ENCODE peak calls at places on chromosomes 3 and 15, in eight cellular contexts. G, I, W, Q, N, M, K and X are unnamed samples.

GRCh38 chr3:55826731-55827496 is 339.8 kb upstream of the WNT5A start:
- DNase-seq in W (no peak), I (no peak), N (no peak), M (no peak), G (peak), Q (no peak), K (no peak), X (no peak)

GRCh38 chr15:75307778-75308390 is 25.2 kb downstream of the GOLGA6D start:
- DNase-seq in K (peak), N (no peak), G (peak), Q (peak), M (no peak), W (peak), I (peak), X (no peak)

GRCh38 chr15:57415559-57415958 is 39.3 kb downstream of the CGNL1 start:
- DNase-seq in G (no peak), Q (no peak), I (no peak), N (no peak), M (no peak), K (no peak), W (no peak), X (no peak)

GRCh38 chr15:52021892-52022540 is 3.0 kb downstream of the MAPK6 start:
- DNase-seq in K (no peak), M (no peak), W (no peak), N (no peak), Q (no peak), I (no peak), G (no peak), X (no peak)

GRCh38 chr3:179100652-179101051 is 29.0 kb upstream of the ZMAT3 start:
- DNase-seq in I (peak), W (no peak), N (no peak), K (no peak), M (no peak), Q (no peak), G (peak), X (no peak)

GRCh38 chr3:193132923-193133463 is 108.0 kb upstream of the PLAAT1 start:
- DNase-seq in M (no peak), Q (no peak), G (no peak), I (no peak), W (no peak), N (no peak), K (no peak), X (no peak)

GRCh38 chr3:29514912-29515311 is 234.0 kb downstream of the RBMS3 start:
- DNase-seq in N (no peak), Q (no peak), K (no peak), M (no peak), G (no peak), I (no peak), W (no peak), X (no peak)

GRCh38 chr15:67543348-67543718 is 830 bp downstream of the MAP2K5 start:
- DNase-seq in I (no peak), K (no peak), G (peak), M (no peak), N (no peak), W (no peak), Q (peak), X (no peak)

GRCh38 chr3:30232142-30232541 is 374.3 kb upstream of the TGFBR2 start:
- DNase-seq in N (no peak), I (no peak), Q (no peak), K (no peak), G (no peak), W (no peak), M (no peak), X (no peak)

GRCh38 chr15:40471778-40472130 is 970 bp downstream of the CHST14 start:
- DNase-seq in G (no peak), Q (no peak), W (peak), M (peak), I (no peak), K (peak), N (no peak), X (no peak)

GRCh38 chr3:189625071-189625470 is 6.1 kb upstream of the TP63 start:
- DNase-seq in G (no peak), N (no peak), K (no peak), M (no peak), I (no peak), Q (no peak), W (no peak), X (no peak)

GRCh38 chr15:72536506-72536905 is 62.4 kb downstream of the ARIH1 start:
- DNase-seq in K (no peak), Q (no peak), N (no peak), M (no peak), G (no peak), W (no peak), I (no peak), X (no peak)

GRCh38 chr15:29126821-29127461 is 142.7 kb downstream of the NSMCE3 start:
- DNase-seq in N (peak), Q (peak), M (peak), G (no peak), K (no peak), I (no peak), W (peak), X (no peak)

GRCh38 chr3:161674402-161674801 is 177.8 kb downstream of the OTOL1 start:
- DNase-seq in M (no peak), Q (peak), N (no peak), K (no peak), I (no peak), W (no peak), G (no peak), X (no peak)

GRCh38 chr15:22893081-22893480 is 54.6 kb downstream of the NIPA2 start:
- DNase-seq in Q (no peak), N (no peak), W (no peak), K (no peak), M (no peak), I (no peak), G (no peak), X (no peak)

GRCh38 chr3:165895919-165896318 is 58.7 kb upstream of the BCHE start:
- DNase-seq in N (no peak), W (peak), M (no peak), K (peak), Q (peak), I (peak), G (no peak), X (no peak)

GRCh38 chr3:111582114-111582461 is 13.1 kb downstream of the ZBED2 start:
- DNase-seq in Q (no peak), K (no peak), G (peak), W (no peak), N (no peak), I (peak), M (no peak), X (no peak)

GRCh38 chr3:181726351-181727121 is 14.8 kb downstream of the SOX2 start:
- DNase-seq in G (peak), M (no peak), W (peak), K (peak), Q (no peak), I (no peak), N (no peak), X (no peak)

GRCh38 chr3:148847351-148847750 is 17.7 kb upstream of the CPA3 start:
- DNase-seq in M (no peak), N (no peak), I (no peak), K (no peak), Q (no peak), G (no peak), W (no peak), X (no peak)

GRCh38 chr3:152316318-152316717 is 47.6 kb downstream of the MBNL1 start:
- DNase-seq in Q (no peak), M (no peak), G (no peak), K (no peak), W (no peak), N (no peak), I (no peak), X (no peak)

GRCh38 chr3:22360197-22360596 is 609.2 kb upstream of the ZNF385D start:
- DNase-seq in I (no peak), W (no peak), G (no peak), N (no peak), M (no peak), Q (no peak), K (no peak), X (no peak)

GRCh38 chr15:28969511-28970085 is 83.8 kb downstream of the APBA2 start:
- DNase-seq in W (no peak), K (no peak), G (no peak), M (no peak), N (peak), Q (no peak), I (no peak), X (no peak)

GRCh38 chr3:64440498-64440897 is 215.2 kb upstream of the PRICKLE2 start:
- DNase-seq in I (peak), G (peak), Q (no peak), N (no peak), M (no peak), W (no peak), K (no peak), X (no peak)

GRCh38 chr3:197970588-197970987 is 10.6 kb downstream of the LMLN start:
- DNase-seq in W (no peak), N (no peak), I (no peak), Q (no peak), G (no peak), K (no peak), M (no peak), X (no peak)

GRCh38 chr3:114213669-114214541 is 23.5 kb downstream of the ZNF80 start:
- DNase-seq in W (peak), K (peak), I (peak), N (no peak), Q (peak), G (peak), M (peak), X (peak)

GRCh38 chr15:90001062-90001682 is at the start of gene ZNF710:
- DNase-seq in N (peak), K (peak), I (peak), G (no peak), Q (peak), W (peak), M (peak), X (no peak)

GRCh38 chr15:78004919-78005634 is 72.4 kb downstream of the TBC1D2B start:
- DNase-seq in G (no peak), N (no peak), K (no peak), I (peak), W (no peak), Q (peak), M (peak), X (no peak)

GRCh38 chr3:193970773-193971206 is 165.2 kb upstream of the HES1 start:
- DNase-seq in Q (no peak), K (peak), I (no peak), G (no peak), N (no peak), W (no peak), M (no peak), X (no peak)

GRCh38 chr3:39519554-39519953 is 52.1 kb downstream of the MOBP start:
- DNase-seq in M (no peak), I (no peak), G (no peak), W (no peak), Q (no peak), N (no peak), K (no peak), X (no peak)

GRCh38 chr3:107184375-107184774 is 192.9 kb upstream of the CCDC54 start:
- DNase-seq in K (no peak), M (no peak), N (no peak), G (no peak), I (no peak), Q (no peak), W (peak), X (no peak)

GRCh38 chr15:63832620-63833245 is 1.0 kb downstream of the HERC1 start:
- DNase-seq in Q (peak), K (no peak), W (peak), I (no peak), M (no peak), N (no peak), G (no peak), X (no peak)

GRCh38 chr15:49301562-49301961 is 121.5 kb upstream of the FGF7 start:
- DNase-seq in N (no peak), I (no peak), K (no peak), M (no peak), G (no peak), W (no peak), Q (no peak), X (no peak)

GRCh38 chr3:9727743-9728142 is 3.8 kb upstream of the BRPF1 start:
- DNase-seq in I (no peak), W (no peak), G (no peak), N (no peak), Q (no peak), K (no peak), M (no peak), X (no peak)

GRCh38 chr15:99014803-99015676 is 7.4 kb upstream of the PGPEP1L start:
- DNase-seq in W (peak), Q (peak), N (peak), I (peak), K (peak), G (peak), M (peak), X (no peak)

GRCh38 chr3:172939651-172940293 is 189.2 kb downstream of the ECT2 start:
- DNase-seq in N (no peak), K (no peak), I (no peak), Q (no peak), W (peak), G (no peak), M (no peak), X (no peak)

GRCh38 chr15:98983333-98983732 is 24.3 kb downstream of the PGPEP1L start:
- DNase-seq in W (no peak), Q (no peak), M (no peak), N (no peak), I (peak), K (no peak), G (peak), X (no peak)

GRCh38 chr3:13717222-13717573 is 162.7 kb downstream of the WNT7A start:
- DNase-seq in Q (peak), I (no peak), M (no peak), K (no peak), N (no peak), G (no peak), W (peak), X (no peak)

GRCh38 chr3:44968447-44968858 is 7.5 kb downstream of the ZDHHC3 start:
- DNase-seq in M (no peak), W (no peak), K (no peak), Q (no peak), G (no peak), N (no peak), I (no peak), X (no peak)

GRCh38 chr3:44970916-44971490 is 5.0 kb downstream of the ZDHHC3 start:
- DNase-seq in W (no peak), K (no peak), Q (no peak), M (no peak), G (no peak), I (no peak), N (no peak), X (no peak)

GRCh38 chr3:44969170-44969569 is 6.8 kb downstream of the ZDHHC3 start:
- DNase-seq in K (no peak), I (no peak), N (no peak), G (no peak), W (no peak), M (no peak), Q (no peak), X (no peak)

GRCh38 chr3:44966795-44967278 is 9.1 kb downstream of the ZDHHC3 start:
- DNase-seq in I (no peak), N (no peak), W (no peak), Q (no peak), G (peak), M (no peak), K (no peak), X (no peak)

GRCh38 chr3:44969779-44970178 is 6.2 kb downstream of the ZDHHC3 start:
- DNase-seq in Q (no peak), G (no peak), N (no peak), K (no peak), W (no peak), I (no peak), M (no peak), X (no peak)
- H3K27ac ChIP-seq in Q (no peak), G (peak), N (peak), K (no peak), W (no peak), I (no peak), M (no peak), X (peak)

GRCh38 chr3:63199606-63200005 is 78.5 kb upstream of the SYNPR start:
- DNase-seq in N (no peak), W (no peak), Q (no peak), M (no peak), G (no peak), I (no peak), K (no peak), X (no peak)

GRCh38 chr3:63192248-63192647 is 85.9 kb upstream of the SYNPR start:
- DNase-seq in W (no peak), I (no peak), N (no peak), G (no peak), M (no peak), Q (no peak), K (no peak), X (no peak)

DNA sequence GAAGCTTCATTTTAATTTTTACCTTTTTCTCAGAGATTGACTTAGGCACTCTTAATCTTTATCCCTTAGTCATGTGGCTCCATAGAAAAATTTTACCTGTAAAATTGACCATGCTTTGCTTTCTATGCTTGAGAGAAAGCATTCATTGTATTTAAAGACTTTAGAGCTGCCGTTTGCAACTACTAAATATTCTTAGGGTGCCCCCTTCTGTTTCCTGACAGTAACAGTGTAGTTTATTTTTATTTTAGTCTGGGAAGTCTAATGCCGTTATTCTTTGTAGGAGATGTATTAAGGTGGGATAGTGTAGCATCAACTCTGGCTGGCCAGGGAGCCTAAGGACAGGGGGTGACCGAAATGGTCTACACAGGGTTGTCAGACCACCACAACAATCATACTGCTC is 84.5 kb upstream of the SYNPR start:
- DNase-seq in N (no peak), W (peak), G (peak), K (peak), Q (peak), I (no peak), M (no peak), X (no peak)
- TF ChIP-seq CTCF in N (no peak), W (peak), G (peak), K (peak), Q (peak), I (peak), M (peak), X (no peak)

GRCh38 chr15:76347507-76348055 is 11.0 kb downstream of the ISL2 start:
- DNase-seq in N (no peak), Q (no peak), G (no peak), M (no peak), I (no peak), K (no peak), W (no peak), X (no peak)
- H3K27ac ChIP-seq in N (no peak), Q (no peak), G (peak), M (no peak), I (no peak), K (no peak), W (no peak), X (no peak)

DNA sequence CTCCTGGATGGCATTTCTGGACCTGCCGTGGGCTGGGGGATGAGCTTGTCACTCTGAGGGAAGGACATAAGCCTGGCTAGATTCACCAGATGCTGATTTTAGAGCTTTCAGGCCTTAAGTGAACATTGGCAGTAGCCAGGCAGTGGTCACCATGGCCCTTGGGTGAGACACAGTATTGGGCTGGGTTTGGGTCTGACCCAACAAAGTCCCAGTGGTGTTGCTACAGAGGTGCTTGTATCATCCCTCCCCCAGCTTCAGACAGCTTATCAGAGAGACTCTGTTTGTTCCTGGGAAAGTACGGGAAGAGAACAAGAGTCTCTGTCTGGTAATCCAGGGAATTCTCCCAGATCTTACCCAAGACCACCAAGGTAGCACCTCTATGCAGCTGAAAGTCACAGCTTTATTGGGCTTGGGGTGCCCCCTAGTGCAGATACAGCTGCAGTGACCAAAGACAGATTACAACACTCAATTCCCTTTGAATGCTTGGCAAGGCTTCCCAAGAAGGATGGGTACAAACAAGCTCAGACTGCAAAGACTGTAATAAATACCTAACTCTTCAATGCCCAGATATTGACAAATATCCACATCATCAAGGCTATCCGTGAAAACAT is 9.8 kb upstream of the RUVBL1 start:
- DNase-seq in W (peak), I (peak), N (no peak), Q (peak), G (no peak), K (peak), M (no peak), X (peak)
- TF ChIP-seq CTCF in W (peak), I (peak), N (peak), Q (peak), G (peak), K (peak), M (peak), X (peak)

GRCh38 chr3:71536376-71536965 is 47.1 kb downstream of the FOXP1 start:
- DNase-seq in M (no peak), W (no peak), Q (no peak), N (no peak), G (peak), I (no peak), K (no peak), X (no peak)

GRCh38 chr3:71532639-71533395 is 50.7 kb downstream of the FOXP1 start:
- DNase-seq in G (peak), I (no peak), N (no peak), Q (no peak), K (no peak), W (no peak), M (no peak), X (no peak)

GRCh38 chr3:71530903-71531535 is 52.5 kb downstream of the FOXP1 start:
- DNase-seq in M (no peak), N (no peak), I (no peak), Q (no peak), W (peak), K (no peak), G (no peak), X (no peak)

GRCh38 chr3:71537211-71537611 is 46.3 kb downstream of the FOXP1 start:
- DNase-seq in W (no peak), M (no peak), I (peak), G (peak), K (no peak), N (no peak), Q (no peak), X (no peak)

GRCh38 chr3:71533588-71533987 is 49.9 kb downstream of the FOXP1 start:
- DNase-seq in N (no peak), I (no peak), G (no peak), Q (no peak), M (no peak), W (no peak), K (no peak), X (no peak)
- H3K27ac ChIP-seq in N (peak), I (no peak), G (peak), Q (peak), M (peak), W (no peak), K (no peak), X (no peak)

GRCh38 chr3:169604568-169604967 is 58.9 kb downstream of the MECOM start:
- DNase-seq in Q (no peak), K (no peak), M (no peak), G (no peak), N (no peak), I (no peak), W (peak), X (no peak)
- TF ChIP-seq CTCF in Q (no peak), K (peak), M (no peak), G (no peak), N (no peak), I (peak), W (peak), X (no peak)

GRCh38 chr3:160616311-160616710 is 50.9 kb upstream of the KPNA4 start:
- DNase-seq in M (no peak), I (no peak), W (no peak), Q (no peak), N (no peak), K (no peak), G (no peak), X (no peak)
- H3K27ac ChIP-seq in M (no peak), I (no peak), W (no peak), Q (no peak), N (no peak), K (no peak), G (no peak), X (no peak)

DNA sequence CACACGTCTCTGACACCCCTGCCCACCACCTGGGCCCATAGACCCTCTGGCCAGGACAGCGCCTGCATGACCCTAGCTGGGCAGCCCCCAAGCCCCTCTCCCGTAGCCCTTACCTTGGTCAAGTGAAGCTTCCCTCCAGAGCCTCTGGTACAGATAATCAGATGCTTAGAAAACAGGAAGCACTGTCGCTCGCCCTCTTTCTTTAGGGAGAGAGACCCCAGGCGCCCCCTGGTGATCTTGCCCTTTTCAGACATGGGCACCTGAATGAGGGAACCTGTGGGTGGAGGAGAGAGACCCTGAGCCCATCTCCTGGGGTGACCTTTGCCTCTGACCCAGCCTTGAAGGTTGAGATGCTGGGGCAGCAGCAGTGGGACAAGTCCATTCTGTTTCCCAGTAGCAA is 65.4 kb downstream of the RASGRF1 start:
- DNase-seq in W (peak), N (no peak), Q (peak), I (no peak), M (peak), K (no peak), G (no peak), X (no peak)
- TF ChIP-seq CTCF in W (peak), N (no peak), Q (no peak), I (peak), M (no peak), K (peak), G (no peak), X (no peak)